ENCODE peak calls at places on chromosome 17, in eight cellular contexts. K, J, S, T, U, G, W and X are unnamed samples.

GRCh38 chr17:74671031-74671771 is 41.5 kb downstream of the CD300LF start:
- DNase-seq in K (peak), J (no peak), S (peak), T (peak), U (peak), G (peak), W (peak), X (peak)

GRCh38 chr17:59513934-59514841 is 51.2 kb upstream of the DHX40 start:
- DNase-seq in K (no peak), J (peak), S (peak), T (peak), U (no peak), G (no peak), W (peak), X (peak)

GRCh38 chr17:34584805-34585416 is 5.5 kb downstream of the TMEM132E start:
- DNase-seq in K (no peak), J (no peak), S (peak), T (peak), U (no peak), G (no peak), W (peak), X (peak)

GRCh38 chr17:75277664-75278071 is 6.6 kb upstream of the MIF4GD start:
- DNase-seq in K (no peak), J (no peak), S (no peak), T (no peak), U (no peak), G (no peak), W (no peak), X (no peak)

GRCh38 chr17:68771867-68772515 is 170.8 kb upstream of the FAM20A start:
- DNase-seq in K (no peak), J (no peak), S (peak), T (peak), U (no peak), G (no peak), W (peak), X (peak)

GRCh38 chr17:4365103-4365627 is 1.3 kb downstream of the UBE2G1 start:
- DNase-seq in K (peak), J (peak), S (peak), T (peak), U (peak), G (peak), W (peak), X (peak)

GRCh38 chr17:10121971-10122707 is 76.3 kb downstream of the GAS7 start:
- DNase-seq in K (no peak), J (peak), S (no peak), T (no peak), U (no peak), G (no peak), W (no peak), X (no peak)

GRCh38 chr17:7147772-7148171 is 31.4 kb downstream of the ASGR1 start:
- DNase-seq in K (no peak), J (no peak), S (no peak), T (no peak), U (no peak), G (no peak), W (no peak), X (no peak)

GRCh38 chr17:67474081-67474661 is 97.1 kb downstream of the PITPNC1 start:
- DNase-seq in K (no peak), J (peak), S (no peak), T (no peak), U (no peak), G (no peak), W (no peak), X (no peak)

GRCh38 chr17:42647778-42648177 is 11.3 kb upstream of the TUBG2 start:
- DNase-seq in K (no peak), J (no peak), S (no peak), T (peak), U (no peak), G (no peak), W (no peak), X (no peak)

GRCh38 chr17:21119945-21120249 is 6.9 kb upstream of the DHRS7B start:
- DNase-seq in K (no peak), J (no peak), S (no peak), T (no peak), U (no peak), G (no peak), W (no peak), X (no peak)